ENCODE peak calls at places on chromosomes 6 and 20, in ten cellular contexts. S, K, T, J, R, B, U, X, E and V are unnamed samples.

GRCh38 chr20:52959125-52959524 is 13.0 kb upstream of the TSHZ2 start:
- DNase-seq in S (no peak), K (no peak), T (no peak), J (no peak), R (no peak), B (peak), U (no peak), X (no peak), E (no peak), V (no peak)

GRCh38 chr6:51415501-51415900 is 596.8 kb downstream of the TFAP2B start:
- DNase-seq in S (no peak), K (no peak), T (no peak), J (no peak), R (no peak), B (no peak), U (no peak), X (no peak), E (no peak), V (no peak)

GRCh38 chr6:1610497-1611321 is 994 bp downstream of the FOXC1 start:
- DNase-seq in S (peak), K (no peak), T (peak), J (no peak), R (peak), B (no peak), U (no peak), X (no peak), E (no peak), V (no peak)

GRCh38 chr6:43981363-43981990 is 145.8 kb downstream of the MRPL14 start:
- DNase-seq in S (no peak), K (peak), T (no peak), J (no peak), R (no peak), B (no peak), U (no peak), X (no peak), E (peak), V (no peak)

GRCh38 chr6:138109042-138109997 is 2.1 kb upstream of the PERP start:
- DNase-seq in S (peak), K (peak), T (peak), J (peak), R (peak), B (peak), U (peak), X (peak), E (peak), V (no peak)

GRCh38 chr6:946546-946945 is 253.6 kb upstream of the EXOC2 start:
- DNase-seq in S (no peak), K (no peak), T (no peak), J (no peak), R (no peak), B (no peak), U (no peak), X (no peak), E (no peak), V (no peak)

GRCh38 chr6:15280023-15280422 is 34.2 kb downstream of the JARID2 start:
- DNase-seq in S (no peak), K (no peak), T (no peak), J (no peak), R (no peak), B (no peak), U (no peak), X (no peak), E (no peak), V (no peak)

GRCh38 chr6:29964904-29965872 is 22.9 kb downstream of the HLA-A start:
- DNase-seq in S (peak), K (peak), T (peak), J (peak), R (peak), B (peak), U (peak), X (peak), E (no peak), V (peak)

GRCh38 chr20:32034581-32035397 is 17.3 kb upstream of the HCK start:
- DNase-seq in S (no peak), K (no peak), T (peak), J (no peak), R (no peak), B (peak), U (no peak), X (no peak), E (no peak), V (no peak)

GRCh38 chr20:38134427-38135281 is 30.4 kb downstream of the TGM2 start:
- DNase-seq in S (peak), K (no peak), T (peak), J (no peak), R (no peak), B (no peak), U (no peak), X (no peak), E (no peak), V (no peak)

GRCh38 chr6:142322504-142323198 is 20.8 kb downstream of the ADGRG6 start:
- DNase-seq in S (no peak), K (no peak), T (no peak), J (no peak), R (no peak), B (no peak), U (no peak), X (no peak), E (no peak), V (no peak)

GRCh38 chr20:33859157-33859695 is 48.1 kb downstream of the CHMP4B start:
- DNase-seq in S (peak), K (no peak), T (no peak), J (no peak), R (no peak), B (peak), U (no peak), X (no peak), E (no peak), V (no peak)

GRCh38 chr6:2244261-2245102 is 923 bp downstream of the GMDS start:
- DNase-seq in S (no peak), K (no peak), T (no peak), J (no peak), R (no peak), B (no peak), U (no peak), X (peak), E (no peak), V (no peak)

GRCh38 chr6:105608393-105608705 is 205.5 kb upstream of the PREP start:
- DNase-seq in S (no peak), K (no peak), T (no peak), J (no peak), R (no peak), B (no peak), U (no peak), X (no peak), E (no peak), V (no peak)

GRCh38 chr6:56594699-56595098 is 48.0 kb downstream of the DST start:
- DNase-seq in S (no peak), K (no peak), T (peak), J (no peak), R (no peak), B (peak), U (no peak), X (no peak), E (no peak), V (no peak)

GRCh38 chr20:23022849-23023248 is 12.3 kb upstream of the SSTR4 start:
- DNase-seq in S (no peak), K (no peak), T (no peak), J (no peak), R (no peak), B (no peak), U (no peak), X (no peak), E (no peak), V (no peak)

GRCh38 chr6:154156135-154156948 is 117.3 kb downstream of the OPRM1 start:
- DNase-seq in S (no peak), K (no peak), T (peak), J (no peak), R (peak), B (peak), U (no peak), X (peak), E (peak), V (no peak)

GRCh38 chr6:36838896-36839818 is at the start of gene CPNE5:
- DNase-seq in S (no peak), K (peak), T (peak), J (peak), R (peak), B (no peak), U (peak), X (no peak), E (no peak), V (no peak)

GRCh38 chr6:139490482-139490881 is 116.0 kb upstream of the CITED2 start:
- DNase-seq in S (no peak), K (no peak), T (no peak), J (no peak), R (no peak), B (peak), U (no peak), X (peak), E (no peak), V (no peak)

GRCh38 chr6:53041356-53041755 is 23.8 kb upstream of the FBXO9 start:
- DNase-seq in S (no peak), K (no peak), T (no peak), J (no peak), R (no peak), B (no peak), U (no peak), X (no peak), E (no peak), V (no peak)

GRCh38 chr6:121932071-121933009 is 467.1 kb upstream of the HSF2 start:
- DNase-seq in S (peak), K (no peak), T (peak), J (peak), R (no peak), B (no peak), U (no peak), X (no peak), E (no peak), V (peak)

GRCh38 chr20:1327241-1327653 is 1.7 kb downstream of the SDCBP2 start:
- DNase-seq in S (no peak), K (peak), T (peak), J (no peak), R (peak), B (no peak), U (peak), X (peak), E (no peak), V (no peak)

GRCh38 chr6:34650823-34651222 is 45.7 kb downstream of the ILRUN start:
- DNase-seq in S (no peak), K (no peak), T (no peak), J (no peak), R (no peak), B (no peak), U (no peak), X (no peak), E (no peak), V (no peak)

GRCh38 chr20:51491393-51491792 is 51.1 kb downstream of the NFATC2 start:
- DNase-seq in S (no peak), K (no peak), T (no peak), J (no peak), R (no peak), B (no peak), U (no peak), X (no peak), E (no peak), V (no peak)

GRCh38 chr20:51493346-51493791 is 49.1 kb downstream of the NFATC2 start:
- DNase-seq in S (no peak), K (no peak), T (no peak), J (no peak), R (no peak), B (no peak), U (no peak), X (no peak), E (no peak), V (no peak)

GRCh38 chr20:51494241-51495110 is 48.0 kb downstream of the NFATC2 start:
- DNase-seq in S (no peak), K (no peak), T (no peak), J (no peak), R (no peak), B (no peak), U (no peak), X (no peak), E (no peak), V (no peak)

GRCh38 chr20:51490635-51491034 is 51.9 kb downstream of the NFATC2 start:
- DNase-seq in S (no peak), K (no peak), T (no peak), J (no peak), R (no peak), B (no peak), U (no peak), X (no peak), E (no peak), V (no peak)

DNA sequence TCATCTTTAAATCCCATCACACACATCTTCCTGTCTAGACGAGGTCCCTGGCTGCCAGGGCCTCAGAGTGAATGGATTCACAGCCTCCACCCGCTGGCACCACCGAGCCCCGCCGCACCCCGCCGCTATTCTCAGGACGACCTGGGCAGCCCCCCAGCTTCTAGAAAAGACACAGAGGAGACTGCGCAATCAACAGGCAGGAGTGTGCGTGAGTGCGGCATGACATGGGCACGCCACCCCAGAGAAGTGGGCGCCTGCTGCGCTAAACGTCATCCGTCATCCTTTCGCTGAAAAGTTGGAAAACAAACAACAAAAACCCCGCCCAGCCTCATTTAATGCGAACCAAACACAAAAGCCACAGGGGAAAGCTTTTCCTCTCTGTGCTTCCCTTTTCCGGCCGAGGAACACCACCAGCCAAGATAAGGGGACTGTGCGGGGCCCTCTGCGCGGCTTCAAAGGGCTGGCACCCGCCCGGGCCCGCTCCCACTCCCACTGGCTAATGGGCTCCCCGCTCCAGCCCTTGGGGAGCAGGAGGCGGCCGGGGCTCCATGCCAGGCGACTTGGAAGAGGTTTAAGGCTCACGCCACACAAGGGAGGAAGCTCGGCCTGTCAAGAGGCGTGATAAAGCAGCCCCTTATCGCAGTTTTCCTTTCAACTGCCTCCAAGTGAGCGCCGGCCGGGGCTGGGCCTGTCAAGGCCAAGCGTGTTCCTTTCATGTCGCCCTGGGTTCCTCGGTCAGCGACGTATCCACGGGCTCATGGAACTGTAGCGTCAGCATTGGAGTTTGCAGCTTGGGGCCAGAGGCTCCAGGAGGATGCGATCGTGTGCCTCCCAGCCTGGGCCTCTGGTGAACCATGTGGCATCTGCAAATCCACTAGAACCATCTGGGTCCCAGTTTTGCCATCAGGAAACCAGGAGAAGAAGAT is 50.1 kb downstream of the NFATC2 start:
- DNase-seq in S (peak), K (peak), T (peak), J (peak), R (no peak), B (no peak), U (peak), X (no peak), E (no peak), V (no peak)
- H3K4me3 ChIP-seq in S (peak), K (peak), T (no peak), J (peak), R (no peak), B (no peak), U (peak), X (no peak), E (peak), V (no peak)

DNA sequence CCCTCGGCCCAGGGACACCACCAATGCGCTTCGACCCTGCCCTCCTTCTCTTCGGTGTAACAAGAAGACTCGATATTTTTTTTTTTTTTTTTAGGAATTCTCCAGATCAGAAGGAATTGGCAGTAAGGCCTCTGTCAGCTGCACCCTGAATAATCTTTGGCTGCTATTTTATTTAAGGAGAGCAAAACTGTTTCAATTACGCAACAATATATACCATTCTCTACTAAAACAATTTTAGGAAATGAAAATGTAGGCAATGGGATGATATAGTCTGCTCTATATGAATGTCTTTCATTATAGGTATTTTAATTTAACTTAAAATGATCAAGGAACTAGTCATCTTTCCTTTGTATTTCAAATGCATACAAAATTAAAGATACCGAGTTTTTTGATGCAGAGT is 13.3 kb downstream of the ZCCHC3 start:
- DNase-seq in S (no peak), K (no peak), T (no peak), J (no peak), R (no peak), B (no peak), U (no peak), X (no peak), E (no peak), V (no peak)
- H3K4me3 ChIP-seq in S (peak), K (no peak), T (peak), J (peak), R (peak), B (peak), U (peak), X (no peak), E (peak), V (no peak)

GRCh38 chr6:35683267-35683666 is 5.4 kb downstream of the FKBP5 start:
- DNase-seq in S (no peak), K (no peak), T (no peak), J (no peak), R (no peak), B (no peak), U (no peak), X (no peak), E (no peak), V (no peak)

GRCh38 chr6:35686873-35687557 is 1.7 kb downstream of the FKBP5 start:
- DNase-seq in S (no peak), K (no peak), T (no peak), J (no peak), R (no peak), B (peak), U (no peak), X (no peak), E (no peak), V (no peak)

GRCh38 chr6:35687658-35688604 is 784 bp downstream of the FKBP5 start:
- DNase-seq in S (peak), K (peak), T (peak), J (peak), R (peak), B (peak), U (peak), X (peak), E (peak), V (no peak)

GRCh38 chr6:35688605-35689322 is at the start of gene FKBP5:
- DNase-seq in S (peak), K (peak), T (peak), J (peak), R (peak), B (peak), U (peak), X (peak), E (peak), V (no peak)

GRCh38 chr6:35686441-35686840 is 2.3 kb downstream of the FKBP5 start:
- DNase-seq in S (no peak), K (no peak), T (no peak), J (no peak), R (no peak), B (no peak), U (no peak), X (no peak), E (no peak), V (no peak)
- H3K4me3 ChIP-seq in S (peak), K (peak), T (peak), J (peak), R (peak), B (peak), U (peak), X (peak), E (peak), V (no peak)

GRCh38 chr6:169638915-169639314 is 62.9 kb downstream of the WDR27 start:
- DNase-seq in S (no peak), K (no peak), T (no peak), J (no peak), R (no peak), B (no peak), U (no peak), X (no peak), E (no peak), V (no peak)
- H3K4me3 ChIP-seq in S (no peak), K (no peak), T (no peak), J (no peak), R (no peak), B (no peak), U (no peak), X (no peak), E (no peak), V (no peak)

DNA sequence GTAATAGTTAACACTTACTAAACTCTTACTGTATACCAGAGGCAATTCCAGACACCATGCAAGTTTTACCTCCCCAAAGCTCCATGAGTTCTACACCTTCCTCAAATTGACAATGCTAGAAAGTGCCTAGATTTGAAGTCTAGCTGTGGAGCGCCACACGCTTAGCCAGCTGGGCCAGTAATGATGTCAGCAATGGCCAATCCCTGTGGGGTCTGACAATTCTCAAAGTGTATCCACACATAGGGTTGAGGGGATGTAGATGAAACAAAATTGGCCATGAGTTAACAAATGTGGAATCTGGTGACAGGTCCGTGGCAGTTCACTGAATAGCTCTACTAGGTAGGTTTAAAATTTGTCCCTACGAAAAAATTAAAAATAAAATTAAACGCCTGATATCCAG is 1.3 kb downstream of the ZNF343 start:
- DNase-seq in S (no peak), K (no peak), T (no peak), J (no peak), R (no peak), B (no peak), U (no peak), X (no peak), E (no peak), V (no peak)
- H3K4me3 ChIP-seq in S (peak), K (peak), T (peak), J (peak), R (no peak), B (peak), U (peak), X (peak), E (peak), V (no peak)